ENCODE peak calls at places on chromosome 14, in ten cellular contexts. L is MM.1S, P is left ventricle myocardium inferior, X is tibial artery, A is pancreas, Z is AG04450, M is H1, F is tibial nerve, S is psoas muscle, K is mammary epithelial cell. G is an unnamed sample.

GRCh38 chr14:101078892-101079221 is 175.3 kb upstream of the RTL1 start:
- DNase-seq in L (no peak), P (no peak), X (peak), A (peak), Z (no peak), M (no peak), F (no peak), S (no peak), K (no peak), G (peak)

GRCh38 chr14:65153101-65153500 is 50.8 kb upstream of the MAX start:
- DNase-seq in L (no peak), P (no peak), X (no peak), A (no peak), Z (no peak), M (no peak), F (no peak), S (no peak), K (no peak), G (no peak)

GRCh38 chr14:101078105-101078891 is 174.8 kb upstream of the RTL1 start:
- DNase-seq in L (no peak), P (no peak), X (peak), A (no peak), Z (no peak), M (no peak), F (no peak), S (no peak), K (no peak), G (peak)

GRCh38 chr14:100304825-100305445 is 1.3 kb downstream of the SLC25A29 start:
- DNase-seq in L (no peak), P (peak), X (peak), A (peak), Z (no peak), M (peak), F (peak), S (no peak), K (peak), G (peak)

GRCh38 chr14:88168498-88169165 is 154.4 kb downstream of the KCNK10 start:
- DNase-seq in L (peak), P (no peak), X (no peak), A (no peak), Z (no peak), M (peak), F (peak), S (no peak), K (peak), G (peak)

GRCh38 chr14:23559010-23559920 is 3.2 kb downstream of the THTPA start:
- DNase-seq in L (peak), P (peak), X (no peak), A (peak), Z (peak), M (peak), F (no peak), S (peak), K (no peak), G (no peak)

GRCh38 chr14:89620436-89620835 is 203.4 kb upstream of the FOXN3 start:
- DNase-seq in L (no peak), P (no peak), X (no peak), A (no peak), Z (no peak), M (no peak), F (no peak), S (no peak), K (no peak), G (no peak)

GRCh38 chr14:36506732-36507614 is 13.1 kb downstream of the NKX2-1 start:
- DNase-seq in L (no peak), P (no peak), X (no peak), A (no peak), Z (no peak), M (no peak), F (no peak), S (no peak), K (no peak), G (no peak)

GRCh38 chr14:95889236-95889979 is 12.8 kb downstream of the TUNAR start:
- DNase-seq in L (peak), P (no peak), X (no peak), A (no peak), Z (no peak), M (no peak), F (no peak), S (no peak), K (no peak), G (no peak)

GRCh38 chr14:20622816-20623291 is 18.6 kb downstream of the OR6S1 start:
- DNase-seq in L (no peak), P (no peak), X (no peak), A (no peak), Z (no peak), M (no peak), F (no peak), S (no peak), K (no peak), G (no peak)

GRCh38 chr14:53646925-53647324 is 309.7 kb downstream of the BMP4 start:
- DNase-seq in L (no peak), P (no peak), X (no peak), A (no peak), Z (no peak), M (no peak), F (no peak), S (no peak), K (no peak), G (no peak)

GRCh38 chr14:88029500-88029899 is 24.6 kb downstream of the GPR65 start:
- DNase-seq in L (no peak), P (no peak), X (no peak), A (no peak), Z (no peak), M (no peak), F (no peak), S (no peak), K (no peak), G (no peak)

GRCh38 chr14:63454436-63454835 is 88.7 kb downstream of the PPP2R5E start:
- DNase-seq in L (no peak), P (no peak), X (no peak), A (no peak), Z (no peak), M (no peak), F (no peak), S (no peak), K (no peak), G (no peak)

GRCh38 chr14:29650554-29651269 is 276.9 kb downstream of the PRKD1 start:
- DNase-seq in L (no peak), P (no peak), X (no peak), A (no peak), Z (no peak), M (no peak), F (no peak), S (no peak), K (no peak), G (no peak)

GRCh38 chr14:100525615-100526014 is 61.6 kb downstream of the BEGAIN start:
- DNase-seq in L (no peak), P (peak), X (no peak), A (peak), Z (no peak), M (no peak), F (no peak), S (no peak), K (no peak), G (no peak)

GRCh38 chr14:30077946-30078345 is 150.3 kb upstream of the PRKD1 start:
- DNase-seq in L (no peak), P (no peak), X (no peak), A (no peak), Z (no peak), M (no peak), F (no peak), S (no peak), K (no peak), G (no peak)

GRCh38 chr14:76918176-76918750 is 92.1 kb downstream of the LRRC74A start:
- DNase-seq in L (no peak), P (peak), X (peak), A (no peak), Z (peak), M (no peak), F (peak), S (peak), K (no peak), G (peak)

GRCh38 chr14:51219473-51220448 is 20.3 kb upstream of the TMX1 start:
- DNase-seq in L (peak), P (no peak), X (no peak), A (no peak), Z (no peak), M (no peak), F (peak), S (no peak), K (no peak), G (no peak)

GRCh38 chr14:59301354-59301753 is 112.9 kb downstream of the DAAM1 start:
- DNase-seq in L (peak), P (no peak), X (no peak), A (no peak), Z (no peak), M (no peak), F (no peak), S (no peak), K (no peak), G (no peak)

GRCh38 chr14:65933400-65934068 is 521.0 kb downstream of the FUT8 start:
- DNase-seq in L (no peak), P (peak), X (no peak), A (no peak), Z (no peak), M (no peak), F (no peak), S (no peak), K (no peak), G (no peak)

GRCh38 chr14:105854600-105855245 is 328.3 kb downstream of the TMEM121 start:
- DNase-seq in L (no peak), P (peak), X (peak), A (peak), Z (no peak), M (no peak), F (no peak), S (no peak), K (no peak), G (no peak)

GRCh38 chr14:64979336-64980074 is 7.2 kb upstream of the FNTB start:
- DNase-seq in L (no peak), P (no peak), X (no peak), A (no peak), Z (no peak), M (no peak), F (no peak), S (no peak), K (no peak), G (no peak)

GRCh38 chr14:100303179-100303578 is 3.1 kb downstream of the SLC25A29 start:
- DNase-seq in L (no peak), P (no peak), X (no peak), A (no peak), Z (no peak), M (no peak), F (no peak), S (no peak), K (no peak), G (no peak)

GRCh38 chr14:34711169-34711568 is 3.2 kb downstream of the CFL2 start:
- DNase-seq in L (peak), P (no peak), X (no peak), A (no peak), Z (peak), M (no peak), F (peak), S (no peak), K (peak), G (no peak)

GRCh38 chr14:94269156-94269555 is 23.9 kb downstream of the SERPINA10 start:
- DNase-seq in L (no peak), P (no peak), X (no peak), A (no peak), Z (no peak), M (no peak), F (no peak), S (no peak), K (peak), G (no peak)

GRCh38 chr14:54676822-54677708 is 110.1 kb downstream of the SAMD4A start:
- DNase-seq in L (no peak), P (no peak), X (peak), A (no peak), Z (peak), M (no peak), F (peak), S (no peak), K (peak), G (no peak)

GRCh38 chr14:26866741-26867140 is 268.9 kb upstream of the NOVA1 start:
- DNase-seq in L (no peak), P (no peak), X (no peak), A (no peak), Z (no peak), M (no peak), F (no peak), S (no peak), K (no peak), G (no peak)

GRCh38 chr14:99192823-99193222 is 79.2 kb downstream of the BCL11B start:
- DNase-seq in L (no peak), P (no peak), X (no peak), A (no peak), Z (no peak), M (no peak), F (no peak), S (no peak), K (no peak), G (no peak)

GRCh38 chr14:102208741-102209140 is 69.0 kb downstream of the WDR20 start:
- DNase-seq in L (no peak), P (no peak), X (no peak), A (peak), Z (no peak), M (no peak), F (no peak), S (no peak), K (no peak), G (no peak)

GRCh38 chr14:61812347-61813100 is 50.3 kb downstream of the SNAPC1 start:
- DNase-seq in L (no peak), P (no peak), X (no peak), A (peak), Z (no peak), M (peak), F (no peak), S (peak), K (peak), G (no peak)

GRCh38 chr14:31090872-31091764 is 64.9 kb upstream of the STRN3 start:
- DNase-seq in L (no peak), P (no peak), X (peak), A (no peak), Z (peak), M (no peak), F (peak), S (no peak), K (peak), G (peak)
- H3K27ac ChIP-seq in L (no peak), P (peak), X (peak), A (peak), Z (peak), M (no peak), F (peak), S (peak), K (peak), G (peak)

GRCh38 chr14:68278568-68279436 is 459.2 kb downstream of the RAD51B start:
- DNase-seq in L (no peak), P (no peak), X (peak), A (no peak), Z (no peak), M (no peak), F (no peak), S (no peak), K (peak), G (no peak)

GRCh38 chr14:68279777-68280233 is 460.2 kb downstream of the RAD51B start:
- DNase-seq in L (no peak), P (no peak), X (no peak), A (no peak), Z (no peak), M (no peak), F (no peak), S (no peak), K (no peak), G (no peak)

GRCh38 chr14:68282479-68283377 is 463.1 kb downstream of the RAD51B start:
- DNase-seq in L (peak), P (no peak), X (no peak), A (no peak), Z (no peak), M (no peak), F (no peak), S (no peak), K (no peak), G (no peak)

GRCh38 chr14:68281497-68281896 is 461.9 kb downstream of the RAD51B start:
- DNase-seq in L (no peak), P (no peak), X (no peak), A (no peak), Z (no peak), M (no peak), F (no peak), S (no peak), K (no peak), G (no peak)

DNA sequence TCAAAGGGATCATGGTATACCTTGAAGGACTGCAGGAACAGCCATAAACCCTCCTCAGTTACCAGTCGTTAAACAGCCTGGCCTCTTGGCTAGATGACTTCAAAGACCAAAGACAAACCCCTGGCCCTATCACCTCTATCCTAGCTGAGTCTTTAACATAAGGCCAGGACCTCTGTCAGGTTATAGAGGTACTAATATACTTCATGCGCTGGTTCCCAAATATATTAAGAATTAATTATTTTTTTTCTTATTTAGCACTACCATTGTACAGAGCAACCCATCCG is 459.8 kb downstream of the RAD51B start:
- DNase-seq in L (no peak), P (no peak), X (no peak), A (no peak), Z (no peak), M (no peak), F (no peak), S (no peak), K (no peak), G (no peak)
- H3K4me3 ChIP-seq in L (no peak), P (no peak), X (no peak), A (no peak), Z (no peak), M (no peak), F (no peak), S (no peak), K (no peak), G (no peak)

GRCh38 chr14:69896972-69897371 is 17.8 kb downstream of the SMOC1 start:
- DNase-seq in L (no peak), P (no peak), X (no peak), A (no peak), Z (no peak), M (no peak), F (no peak), S (no peak), K (no peak), G (no peak)
- H3K27ac ChIP-seq in L (no peak), P (no peak), X (no peak), A (no peak), Z (no peak), M (no peak), F (no peak), S (no peak), K (no peak), G (no peak)

DNA sequence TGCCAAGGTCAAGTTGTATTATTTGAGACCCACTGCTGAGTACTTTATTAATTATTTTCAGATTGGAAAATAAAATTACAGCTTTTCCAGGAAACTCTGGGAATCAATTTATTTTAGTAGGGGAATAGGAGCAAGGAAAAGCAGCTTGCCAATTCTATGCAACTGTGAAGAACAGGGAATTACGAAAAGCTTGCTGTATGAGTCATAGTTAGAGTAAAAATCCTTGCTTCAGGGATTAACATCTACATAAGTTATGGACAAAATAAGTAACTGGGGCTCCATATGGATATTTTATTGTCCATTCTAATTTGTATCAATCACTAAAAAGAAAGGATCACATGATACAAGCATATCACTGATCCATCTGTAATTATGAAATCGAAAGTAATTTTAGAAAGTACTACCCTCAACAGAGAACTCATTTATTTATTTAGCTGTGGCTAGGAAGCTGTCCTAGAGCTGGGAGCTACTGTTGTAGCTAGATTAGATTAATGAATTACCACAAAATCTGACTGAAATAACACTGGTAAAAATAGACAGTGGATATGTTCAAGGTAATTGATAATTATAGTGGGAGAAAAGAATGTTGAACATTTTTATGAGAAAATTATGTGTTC is 303.5 kb upstream of the NPAS3 start:
- DNase-seq in L (no peak), P (no peak), X (no peak), A (no peak), Z (no peak), M (no peak), F (no peak), S (no peak), K (peak), G (no peak)
- H3K4me3 ChIP-seq in L (no peak), P (peak), X (peak), A (no peak), Z (no peak), M (no peak), F (no peak), S (peak), K (no peak), G (no peak)

DNA sequence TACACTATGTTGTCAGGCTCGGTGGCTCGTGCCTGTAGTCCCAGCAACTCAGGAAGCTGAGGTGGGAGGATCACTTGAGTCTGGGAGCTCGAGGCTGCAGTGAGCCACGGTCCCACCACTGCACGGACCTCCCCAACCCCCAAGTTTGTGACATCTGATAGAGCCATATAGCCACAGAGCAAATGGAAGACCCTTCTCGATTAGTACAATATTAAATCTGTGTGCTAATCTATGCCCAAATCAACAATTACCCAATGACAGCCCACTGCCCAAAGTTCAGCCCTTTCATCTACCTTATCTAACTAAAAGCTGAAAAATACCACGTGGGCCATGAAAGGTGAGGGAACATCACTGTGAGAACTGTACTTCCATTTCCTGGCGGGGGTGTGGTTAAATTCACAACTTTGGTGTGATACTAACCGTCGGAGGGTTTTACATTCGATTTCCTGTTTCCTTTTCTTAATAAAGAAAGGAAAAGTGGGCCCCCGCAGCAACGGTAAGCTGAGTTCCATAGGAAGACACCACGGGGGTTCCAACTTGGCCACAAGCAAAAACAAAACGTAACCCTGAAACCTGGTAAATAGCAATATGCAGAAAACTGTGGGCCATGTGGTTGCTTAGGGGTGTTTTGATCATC is 31.2 kb upstream of the FOS start:
- DNase-seq in L (peak), P (no peak), X (no peak), A (no peak), Z (no peak), M (no peak), F (no peak), S (no peak), K (no peak), G (no peak)
- H3K27ac ChIP-seq in L (peak), P (no peak), X (no peak), A (no peak), Z (no peak), M (no peak), F (no peak), S (peak), K (no peak), G (no peak)

DNA sequence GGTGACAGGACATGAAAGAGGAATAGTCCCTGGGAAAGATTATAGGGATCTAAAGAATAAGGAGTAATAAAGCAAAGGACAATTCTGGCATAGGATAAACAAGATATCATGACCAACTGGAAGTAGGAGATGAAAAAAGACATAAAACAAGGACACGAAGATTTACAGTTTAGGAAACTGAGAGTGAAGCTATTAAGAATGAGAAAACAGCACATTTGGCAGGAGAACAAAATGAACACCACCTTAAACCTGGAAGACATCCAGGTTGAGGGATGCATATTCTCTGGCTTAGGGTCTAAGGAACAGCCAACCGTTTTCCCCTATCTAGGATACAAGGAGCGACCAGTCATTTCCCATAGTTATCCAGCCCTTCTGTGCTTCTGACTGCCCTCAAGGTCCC is 1.9 kb downstream of the TRIP11 start:
- DNase-seq in L (no peak), P (no peak), X (no peak), A (no peak), Z (no peak), M (no peak), F (no peak), S (no peak), K (peak), G (no peak)
- H3K4me3 ChIP-seq in L (no peak), P (peak), X (peak), A (no peak), Z (peak), M (no peak), F (peak), S (peak), K (peak), G (no peak)

GRCh38 chr14:103846008-103846568 is 1.3 kb downstream of the PPP1R13B start:
- DNase-seq in L (no peak), P (no peak), X (no peak), A (no peak), Z (no peak), M (no peak), F (no peak), S (no peak), K (no peak), G (no peak)
- H3K27ac ChIP-seq in L (no peak), P (peak), X (no peak), A (no peak), Z (no peak), M (no peak), F (no peak), S (no peak), K (no peak), G (peak)

DNA sequence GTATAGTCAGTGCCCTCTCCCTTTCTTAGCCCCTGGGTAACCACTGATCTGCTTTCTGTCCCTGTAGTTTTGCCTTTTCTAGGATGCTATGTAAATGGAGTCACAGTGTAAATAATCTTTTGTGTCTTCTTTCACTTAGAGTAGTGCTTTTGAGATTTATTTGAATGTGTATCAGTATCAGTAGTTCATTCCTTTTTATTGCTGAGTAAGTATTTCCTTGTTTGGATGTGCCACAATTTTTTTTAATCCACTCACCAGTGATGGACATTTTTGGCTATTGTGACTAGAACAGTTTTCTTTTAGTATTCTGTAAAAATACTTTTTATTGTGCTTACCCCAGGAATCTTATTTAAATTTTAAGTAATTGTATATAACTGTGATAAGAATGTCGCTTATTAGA is 3.4 kb downstream of the MARK3 start:
- DNase-seq in L (no peak), P (no peak), X (no peak), A (no peak), Z (no peak), M (no peak), F (no peak), S (no peak), K (no peak), G (no peak)
- H3K4me3 ChIP-seq in L (no peak), P (peak), X (no peak), A (no peak), Z (peak), M (no peak), F (no peak), S (peak), K (peak), G (no peak)

G was measured in lung.